ENCODE peak calls at places on chromosome 2, in five cellular contexts. K is sciatic nerve; O is foreskin melanocyte; I is non-pigmented ciliary epithelial cell; D is activated effector memory CD4-positive, alpha-beta T cell treated with Interleukin-2 at 50 U/mL for 16 hours. Q is an unnamed sample.

GRCh38 chr2:31922542-31923408 is 88.0 kb downstream of the MEMO1 start:
- DNase-seq in D (no peak), I (no peak), O (no peak), K (no peak), Q (no peak)

GRCh38 chr2:95277246-95277906 is 3.1 kb downstream of the PROM2 start:
- DNase-seq in D (no peak), O (no peak), K (no peak), I (no peak), Q (no peak)

GRCh38 chr2:221822416-221822815 is 250.3 kb upstream of the EPHA4 start:
- DNase-seq in D (no peak), O (no peak), K (no peak), I (peak; percentile 18), Q (no peak)

GRCh38 chr2:28393115-28393836 is 618 bp downstream of the FOSL2 start:
- DNase-seq in O (peak; percentile 57), K (peak; percentile 86), D (peak; percentile 46), I (no peak), Q (peak; percentile 67)

GRCh38 chr2:238551091-238551490 is 124.4 kb downstream of the ASB1 start:
- DNase-seq in D (no peak), K (no peak), I (no peak), O (no peak), Q (no peak)

GRCh38 chr2:164972216-164972615 is 16.9 kb upstream of the SLC38A11 start:
- DNase-seq in O (no peak), I (no peak), K (no peak), D (no peak), Q (no peak)

GRCh38 chr2:71937401-71937800 is 210.3 kb downstream of the CYP26B1 start:
- DNase-seq in I (no peak), K (no peak), O (no peak), D (no peak), Q (no peak)

GRCh38 chr2:240968731-240969624 is 29.4 kb upstream of the SNED1 start:
- DNase-seq in I (no peak), K (peak; percentile 55), O (no peak), D (no peak), Q (no peak)

GRCh38 chr2:200740907-200741306 is 70.8 kb upstream of the BZW1 start:
- DNase-seq in K (peak; percentile 66), D (no peak), O (no peak), I (no peak), Q (no peak)

GRCh38 chr2:39996653-39997080 is 217.6 kb upstream of the THUMPD2 start:
- DNase-seq in O (no peak), K (no peak), I (peak; percentile 92), D (no peak), Q (no peak)